ENCODE peak calls at places on chromosomes 1 and 21, in eight cellular contexts. M is central memory CD8-positive, alpha-beta T cell; Y is fibroblast of the aortic adventitia; O is Daoy; U is NCI-H1092 treated with DMSO at 0.1 percent for 48 hours; J is hepatocyte; S is OCI-M1; V is NCI-H1048. Q is an unnamed sample.

GRCh38 chr1:6914646-6915178 is 129.5 kb downstream of the CAMTA1 start:
- DNase-seq in M (no peak), Y (no peak), O (no peak), U (no peak), J (no peak), S (no peak), V (no peak), Q (no peak)

GRCh38 chr1:219555031-219555667 is 57.8 kb downstream of the ZC3H11B start:
- DNase-seq in M (no peak), Y (peak), O (peak), U (no peak), J (peak), S (no peak), V (no peak), Q (no peak)

GRCh38 chr1:204271970-204272369 is 58.2 kb upstream of the GOLT1A start:
- DNase-seq in M (no peak), Y (no peak), O (no peak), U (no peak), J (no peak), S (no peak), V (no peak), Q (no peak)

GRCh38 chr1:97632075-97632474 is 288.8 kb downstream of the DPYD start:
- DNase-seq in M (no peak), Y (peak), O (peak), U (no peak), J (peak), S (no peak), V (no peak), Q (no peak)

GRCh38 chr1:34009340-34009975 is 145.6 kb downstream of the HMGB4 start:
- DNase-seq in M (no peak), Y (peak), O (no peak), U (no peak), J (no peak), S (no peak), V (no peak), Q (no peak)

GRCh38 chr1:46030074-46030870 is 102.2 kb downstream of the PIK3R3 start:
- DNase-seq in M (no peak), Y (no peak), O (no peak), U (no peak), J (no peak), S (no peak), V (no peak), Q (no peak)

GRCh38 chr21:42316891-42317290 is 1.7 kb upstream of the TFF3 start:
- DNase-seq in M (no peak), Y (no peak), O (no peak), U (no peak), J (no peak), S (no peak), V (no peak), Q (no peak)

GRCh38 chr1:43174873-43175272 is 2.7 kb downstream of the CFAP57 start:
- DNase-seq in M (no peak), Y (no peak), O (no peak), U (no peak), J (no peak), S (no peak), V (no peak), Q (no peak)

GRCh38 chr1:81808760-81809159 is 8.0 kb downstream of the ADGRL2 start:
- DNase-seq in M (no peak), Y (no peak), O (peak), U (no peak), J (peak), S (peak), V (no peak), Q (no peak)

GRCh38 chr1:172308577-172308976 is 111.9 kb upstream of the C1orf105 start:
- DNase-seq in M (no peak), Y (no peak), O (no peak), U (no peak), J (no peak), S (no peak), V (no peak), Q (no peak)

GRCh38 chr1:4224687-4225086 is 324.6 kb upstream of the C1orf174 start:
- DNase-seq in M (no peak), Y (no peak), O (no peak), U (no peak), J (no peak), S (no peak), V (no peak), Q (no peak)

GRCh38 chr21:28601708-28602107 is 391.0 kb downstream of the LTN1 start:
- DNase-seq in M (no peak), Y (peak), O (no peak), U (no peak), J (no peak), S (peak), V (no peak), Q (no peak)

GRCh38 chr1:100076319-100076718 is 56.4 kb downstream of the SASS6 start:
- DNase-seq in M (no peak), Y (no peak), O (no peak), U (no peak), J (no peak), S (no peak), V (no peak), Q (no peak)

GRCh38 chr21:44380876-44381275 is 27.5 kb downstream of the TRPM2 start:
- DNase-seq in M (no peak), Y (no peak), O (no peak), U (no peak), J (no peak), S (no peak), V (no peak), Q (no peak)

GRCh38 chr1:36425791-36426190 is 24.5 kb downstream of the OSCP1 start:
- DNase-seq in M (no peak), Y (no peak), O (no peak), U (no peak), J (no peak), S (no peak), V (no peak), Q (no peak)

GRCh38 chr1:3306583-3307285 is 147.7 kb upstream of the ARHGEF16 start:
- DNase-seq in M (no peak), Y (peak), O (peak), U (no peak), J (no peak), S (no peak), V (no peak), Q (no peak)

GRCh38 chr1:67766117-67766978 is 66.9 kb downstream of the GNG12 start:
- DNase-seq in M (no peak), Y (peak), O (peak), U (peak), J (peak), S (peak), V (no peak), Q (peak)

GRCh38 chr1:43530483-43531452 is at the start of gene PTPRF:
- DNase-seq in M (no peak), Y (peak), O (peak), U (peak), J (peak), S (peak), V (no peak), Q (peak)

GRCh38 chr1:30609336-30610280 is 113.8 kb downstream of the MATN1 start:
- DNase-seq in M (no peak), Y (no peak), O (peak), U (no peak), J (no peak), S (no peak), V (no peak), Q (no peak)

GRCh38 chr21:42653492-42654061 is at the start of gene PDE9A:
- DNase-seq in M (no peak), Y (no peak), O (no peak), U (no peak), J (peak), S (no peak), V (no peak), Q (peak)

GRCh38 chr1:169115891-169116585 is 9.5 kb downstream of the ATP1B1 start:
- DNase-seq in M (no peak), Y (no peak), O (peak), U (no peak), J (peak), S (no peak), V (no peak), Q (no peak)

GRCh38 chr1:228397966-228398365 is 8.7 kb downstream of the TRIM11 start:
- DNase-seq in M (no peak), Y (no peak), O (no peak), U (no peak), J (no peak), S (no peak), V (no peak), Q (no peak)

GRCh38 chr1:117258791-117259190 is 48.1 kb upstream of the VTCN1 start:
- DNase-seq in M (no peak), Y (no peak), O (no peak), U (no peak), J (no peak), S (no peak), V (no peak), Q (no peak)

Q was measured in NB4.